ENCODE peak calls at places on chromosomes 4 and X, in ten cellular contexts. K is astrocyte of the cerebellum, S is ovary, X is AG10803, F is heart right ventricle, A is ascending aorta, T is endothelial cell of umbilical vein, V is lung, Q is progenitor cell of endocrine pancreas, U is vagina. B is an unnamed sample.

GRCh38 chr4:181650033-181650825 is 593.0 kb upstream of the TENM3 start:
- DNase-seq in K (no peak), S (no peak), X (peak; percentile 27), F (no peak), A (no peak), T (no peak), V (no peak), Q (no peak), U (no peak), B (no peak)

GRCh38 chr4:158172558-158173258 is at the start of gene GASK1B:
- DNase-seq in K (peak; percentile 52), S (peak; percentile 40), X (peak; percentile 65), F (no peak), A (no peak), T (peak; percentile 91), V (no peak), Q (no peak), U (no peak), B (peak; percentile 37)

GRCh38 chr4:147837435-147837834 is 105.5 kb downstream of the ARHGAP10 start:
- DNase-seq in K (no peak), S (no peak), X (no peak), F (no peak), A (no peak), T (no peak), V (no peak), Q (no peak), U (no peak), B (no peak)

GRCh38 chrX:133749951-133750350 is 235.4 kb downstream of the GPC3 start:
- DNase-seq in K (no peak), S (no peak), X (no peak), F (no peak), A (no peak), T (no peak), V (no peak), Q (no peak), U (no peak), B (no peak)

GRCh38 chrX:106898462-106898861 is 4.7 kb downstream of the RIPPLY1 start:
- DNase-seq in K (peak; percentile 24), S (no peak), X (peak; percentile 42), F (no peak), A (no peak), T (peak; percentile 63), V (no peak), Q (no peak), U (no peak), B (peak; percentile 43)

GRCh38 chr4:13537011-13537831 is 7.1 kb downstream of the NKX3-2 start:
- DNase-seq in K (no peak), S (no peak), X (no peak), F (no peak), A (no peak), T (no peak), V (no peak), Q (no peak), U (no peak), B (peak; percentile 17)

GRCh38 chr4:11623726-11624037 is 195.0 kb upstream of the HS3ST1 start:
- DNase-seq in K (no peak), S (no peak), X (no peak), F (no peak), A (no peak), T (peak; percentile 45), V (peak; percentile 32), Q (peak; percentile 9), U (no peak), B (no peak)

GRCh38 chrX:151402719-151403390 is 5.8 kb downstream of the VMA21 start:
- DNase-seq in K (no peak), S (no peak), X (no peak), F (peak; percentile 18), A (no peak), T (no peak), V (no peak), Q (no peak), U (no peak), B (no peak)

GRCh38 chrX:24955372-24955771 is 60.4 kb downstream of the ARX start:
- DNase-seq in K (no peak), S (no peak), X (no peak), F (no peak), A (no peak), T (no peak), V (no peak), Q (no peak), U (no peak), B (no peak)

GRCh38 chrX:118183606-118184005 is 67.0 kb upstream of the KLHL13 start:
- DNase-seq in K (no peak), S (no peak), X (no peak), F (no peak), A (no peak), T (no peak), V (no peak), Q (no peak), U (no peak), B (no peak)
- TF ChIP-seq CTCF in K (no peak), S (no peak), X (no peak), F (no peak), A (no peak), T (no peak), V (no peak), Q (no peak), U (no peak), B (no peak)

DNA sequence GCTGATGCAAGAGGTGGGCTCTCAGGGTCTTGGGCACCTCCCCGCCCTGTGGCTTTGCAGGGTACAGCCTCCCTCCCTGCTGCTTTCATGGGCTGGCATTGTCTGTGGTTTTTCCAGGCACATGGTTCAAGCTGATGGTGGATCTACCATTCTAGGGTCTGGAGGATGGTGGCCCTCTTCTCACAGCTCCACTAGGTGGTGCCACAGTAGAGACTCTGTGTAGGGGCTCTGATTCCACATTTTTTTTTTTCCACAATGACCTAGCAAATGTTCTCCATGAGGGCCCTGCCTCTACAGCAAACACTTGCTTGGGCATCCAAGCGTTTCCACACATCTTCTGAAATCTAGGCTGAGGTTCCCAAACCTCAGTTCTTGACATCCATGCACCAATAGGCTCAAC is 657.9 kb upstream of the CT83 start:
- DNase-seq in K (no peak), S (no peak), X (no peak), F (no peak), A (no peak), T (no peak), V (no peak), Q (no peak), U (no peak), B (no peak)
- TF ChIP-seq CTCF in K (no peak), S (no peak), X (no peak), F (no peak), A (no peak), T (no peak), V (no peak), Q (no peak), U (no peak), B (no peak)

GRCh38 chr4:89754531-89754930 is 82.4 kb downstream of the SNCA start:
- DNase-seq in K (no peak), S (no peak), X (peak; percentile 21), F (no peak), A (no peak), T (no peak), V (no peak), Q (no peak), U (no peak), B (no peak)

GRCh38 chr4:89753601-89754066 is 83.3 kb downstream of the SNCA start:
- DNase-seq in K (peak; percentile 96), S (no peak), X (peak; percentile 98), F (no peak), A (no peak), T (peak; percentile 96), V (no peak), Q (no peak), U (no peak), B (no peak)

GRCh38 chr4:89752932-89753598 is 83.9 kb downstream of the SNCA start:
- DNase-seq in K (peak; percentile 83), S (peak; percentile 48), X (peak; percentile 87), F (no peak), A (no peak), T (peak; percentile 91), V (no peak), Q (no peak), U (no peak), B (no peak)

GRCh38 chr4:89757154-89757723 is 79.7 kb downstream of the SNCA start:
- DNase-seq in K (no peak), S (no peak), X (no peak), F (no peak), A (no peak), T (no peak), V (no peak), Q (no peak), U (no peak), B (no peak)

GRCh38 chr4:89755210-89755609 is 81.8 kb downstream of the SNCA start:
- DNase-seq in K (no peak), S (no peak), X (no peak), F (no peak), A (no peak), T (peak; percentile 36), V (no peak), Q (no peak), U (no peak), B (no peak)
- TF ChIP-seq CTCF in K (peak; percentile 7), S (no peak), X (peak; percentile 28), F (no peak), A (no peak), T (peak; percentile 5), V (no peak), Q (peak; percentile 13), U (no peak), B (no peak)

GRCh38 chrX:109472939-109473713 is 8.8 kb downstream of the GUCY2F start:
- DNase-seq in K (peak; percentile 3), S (no peak), X (peak; percentile 5), F (no peak), A (no peak), T (peak; percentile 77), V (no peak), Q (peak; percentile 20), U (no peak), B (peak; percentile 5)
- TF ChIP-seq CTCF in K (peak; percentile 41), S (no peak), X (peak; percentile 2), F (no peak), A (no peak), T (no peak), V (no peak), Q (peak; percentile 70), U (no peak), B (peak; percentile 13)

B was measured in GM10248.